ENCODE peak calls at places on chromosome 11, in nine cellular contexts. T is astrocyte of the cerebellum, H is lower lobe of right lung, Y is tibial nerve, K is heart right ventricle, M is GM06990, N is cardiac fibroblast, S is lower leg skin, C is MM.1S. V is an unnamed sample.

GRCh38 chr11:120688166-120688565 is 176.6 kb downstream of the GRIK4 start:
- DNase-seq in T (no peak), H (no peak), Y (no peak), K (no peak), M (no peak), N (no peak), S (no peak), C (no peak), V (no peak)

GRCh38 chr11:57980201-57980600 is 43.5 kb upstream of the OR9Q1 start:
- DNase-seq in T (no peak), H (no peak), Y (no peak), K (no peak), M (no peak), N (no peak), S (no peak), C (no peak), V (no peak)

GRCh38 chr11:19088791-19089190 is 28.2 kb upstream of the ZDHHC13 start:
- DNase-seq in T (no peak), H (no peak), Y (no peak), K (no peak), M (no peak), N (no peak), S (no peak), C (no peak), V (no peak)

GRCh38 chr11:129388824-129389223 is 13.2 kb downstream of the BARX2 start:
- DNase-seq in T (no peak), H (no peak), Y (no peak), K (no peak), M (no peak), N (no peak), S (no peak), C (no peak), V (no peak)

GRCh38 chr11:59154585-59154984 is 11.9 kb downstream of the FAM111A start:
- DNase-seq in T (no peak), H (no peak), Y (no peak), K (no peak), M (no peak), N (peak), S (no peak), C (no peak), V (no peak)

GRCh38 chr11:6319879-6320410 is 356 bp downstream of the CAVIN3 start:
- DNase-seq in T (peak), H (peak), Y (peak), K (peak), M (peak), N (peak), S (peak), C (no peak), V (peak)

GRCh38 chr11:12175694-12176241 is 65.4 kb downstream of the MICAL2 start:
- DNase-seq in T (peak), H (no peak), Y (no peak), K (no peak), M (no peak), N (peak), S (no peak), C (peak), V (no peak)

GRCh38 chr11:124879229-124879998 is 14.2 kb downstream of the ROBO3 start:
- DNase-seq in T (no peak), H (no peak), Y (no peak), K (no peak), M (no peak), N (no peak), S (no peak), C (no peak), V (no peak)

GRCh38 chr11:119885067-119885466 is 156.1 kb upstream of the NECTIN1 start:
- DNase-seq in T (no peak), H (no peak), Y (no peak), K (no peak), M (no peak), N (no peak), S (no peak), C (no peak), V (no peak)

GRCh38 chr11:33168605-33169240 is 7.4 kb upstream of the CSTF3 start:
- DNase-seq in T (no peak), H (no peak), Y (no peak), K (no peak), M (no peak), N (no peak), S (no peak), C (no peak), V (no peak)

GRCh38 chr11:23097906-23098305 is 237.6 kb upstream of the CCDC179 start:
- DNase-seq in T (no peak), H (no peak), Y (no peak), K (no peak), M (no peak), N (no peak), S (no peak), C (no peak), V (no peak)

GRCh38 chr11:118921929-118922744 is 3.6 kb downstream of the BCL9L start:
- DNase-seq in T (no peak), H (peak), Y (no peak), K (peak), M (no peak), N (peak), S (peak), C (no peak), V (no peak)

GRCh38 chr11:92948116-92948515 is 21.3 kb upstream of the MTNR1B start:
- DNase-seq in T (no peak), H (no peak), Y (no peak), K (no peak), M (no peak), N (no peak), S (no peak), C (no peak), V (no peak)

GRCh38 chr11:64747961-64748715 is 4.2 kb upstream of the RASGRP2 start:
- DNase-seq in T (no peak), H (no peak), Y (no peak), K (no peak), M (no peak), N (peak), S (no peak), C (no peak), V (no peak)

GRCh38 chr11:132125855-132126841 is 755.7 kb downstream of the NTM start:
- DNase-seq in T (no peak), H (no peak), Y (peak), K (no peak), M (no peak), N (peak), S (no peak), C (peak), V (peak)

GRCh38 chr11:76007179-76007578 is 192.2 kb downstream of the UVRAG start:
- DNase-seq in T (no peak), H (no peak), Y (no peak), K (no peak), M (no peak), N (no peak), S (no peak), C (no peak), V (no peak)

GRCh38 chr11:125370561-125371389 is 125.3 kb downstream of the FEZ1 start:
- DNase-seq in T (no peak), H (no peak), Y (no peak), K (no peak), M (no peak), N (no peak), S (no peak), C (no peak), V (no peak)

GRCh38 chr11:26276798-26277424 is 55.0 kb upstream of the ANO3 start:
- DNase-seq in T (peak), H (no peak), Y (peak), K (peak), M (no peak), N (peak), S (peak), C (peak), V (peak)

GRCh38 chr11:6362868-6363678 is 27.2 kb upstream of the SMPD1 start:
- DNase-seq in T (peak), H (peak), Y (peak), K (peak), M (peak), N (peak), S (peak), C (peak), V (peak)

GRCh38 chr11:41451011-41451410 is 8.4 kb downstream of the LRRC4C start:
- DNase-seq in T (no peak), H (no peak), Y (no peak), K (no peak), M (no peak), N (no peak), S (no peak), C (no peak), V (no peak)

GRCh38 chr11:115421338-115422012 is 82.7 kb downstream of the CADM1 start:
- DNase-seq in T (no peak), H (no peak), Y (no peak), K (no peak), M (no peak), N (no peak), S (no peak), C (no peak), V (no peak)

GRCh38 chr11:87304350-87304749 is 266.6 kb downstream of the TMEM135 start:
- DNase-seq in T (no peak), H (no peak), Y (no peak), K (no peak), M (no peak), N (no peak), S (no peak), C (no peak), V (no peak)

GRCh38 chr11:74134661-74135515 is 35.9 kb downstream of the C2CD3 start:
- DNase-seq in T (no peak), H (no peak), Y (no peak), K (no peak), M (no peak), N (peak), S (no peak), C (no peak), V (no peak)

GRCh38 chr11:65423516-65424199 is 1.1 kb downstream of the NEAT1 start:
- DNase-seq in T (no peak), H (no peak), Y (peak), K (peak), M (peak), N (no peak), S (no peak), C (no peak), V (no peak)

GRCh38 chr11:116467809-116468208 is 305.0 kb downstream of the BUD13 start:
- DNase-seq in T (no peak), H (no peak), Y (no peak), K (no peak), M (no peak), N (no peak), S (no peak), C (no peak), V (no peak)

GRCh38 chr11:43282607-43283440 is 29.0 kb upstream of the API5 start:
- DNase-seq in T (no peak), H (peak), Y (peak), K (peak), M (peak), N (peak), S (no peak), C (peak), V (peak)

GRCh38 chr11:85316967-85317366 is 310.2 kb downstream of the DLG2 start:
- DNase-seq in T (no peak), H (no peak), Y (no peak), K (no peak), M (peak), N (no peak), S (no peak), C (no peak), V (peak)

GRCh38 chr11:110858556-110858921 is 146.3 kb upstream of the ARHGAP20 start:
- DNase-seq in T (no peak), H (no peak), Y (peak), K (peak), M (peak), N (peak), S (peak), C (no peak), V (no peak)

GRCh38 chr11:65558002-65558784 is at the start of gene LTBP3:
- DNase-seq in T (no peak), H (peak), Y (peak), K (peak), M (no peak), N (peak), S (no peak), C (peak), V (peak)

GRCh38 chr11:102733232-102733875 is 8.6 kb upstream of the MMP8 start:
- DNase-seq in T (no peak), H (peak), Y (peak), K (peak), M (peak), N (peak), S (no peak), C (peak), V (peak)

GRCh38 chr11:46315033-46315738 is 32.1 kb upstream of the DGKZ start:
- DNase-seq in T (peak), H (no peak), Y (peak), K (peak), M (peak), N (peak), S (no peak), C (peak), V (peak)

GRCh38 chr11:61293869-61294716 is 1.0 kb downstream of the VWCE start:
- DNase-seq in T (no peak), H (peak), Y (peak), K (peak), M (peak), N (peak), S (no peak), C (peak), V (peak)
- TF ChIP-seq CTCF in T (no peak), H (no peak), Y (no peak), K (no peak), M (peak), N (peak), S (no peak), C (peak), V (no peak)

GRCh38 chr11:68402355-68403031 is 58.1 kb upstream of the PPP6R3 start:
- DNase-seq in T (no peak), H (no peak), Y (no peak), K (no peak), M (no peak), N (no peak), S (no peak), C (no peak), V (no peak)
- TF ChIP-seq CTCF in T (peak), H (no peak), Y (no peak), K (no peak), M (peak), N (no peak), S (no peak), C (no peak), V (no peak)

GRCh38 chr11:96276836-96277235 is 66.2 kb downstream of the MAML2 start:
- DNase-seq in T (no peak), H (no peak), Y (no peak), K (no peak), M (no peak), N (no peak), S (no peak), C (no peak), V (no peak)
- TF ChIP-seq CTCF in T (no peak), H (no peak), Y (no peak), K (no peak), M (no peak), N (no peak), S (no peak), C (no peak), V (no peak)

GRCh38 chr11:126411971-126412381 is 56.5 kb downstream of the ST3GAL4 start:
- DNase-seq in T (no peak), H (no peak), Y (no peak), K (peak), M (no peak), N (no peak), S (no peak), C (no peak), V (no peak)
- TF ChIP-seq CTCF in T (no peak), H (no peak), Y (no peak), K (peak), M (no peak), N (peak), S (no peak), C (peak), V (no peak)

GRCh38 chr11:70326365-70326803 is 55.9 kb downstream of the PPFIA1 start:
- DNase-seq in T (no peak), H (no peak), Y (peak), K (no peak), M (no peak), N (peak), S (peak), C (no peak), V (no peak)
- TF ChIP-seq CTCF in T (no peak), H (no peak), Y (no peak), K (no peak), M (no peak), N (no peak), S (no peak), C (no peak), V (no peak)

DNA sequence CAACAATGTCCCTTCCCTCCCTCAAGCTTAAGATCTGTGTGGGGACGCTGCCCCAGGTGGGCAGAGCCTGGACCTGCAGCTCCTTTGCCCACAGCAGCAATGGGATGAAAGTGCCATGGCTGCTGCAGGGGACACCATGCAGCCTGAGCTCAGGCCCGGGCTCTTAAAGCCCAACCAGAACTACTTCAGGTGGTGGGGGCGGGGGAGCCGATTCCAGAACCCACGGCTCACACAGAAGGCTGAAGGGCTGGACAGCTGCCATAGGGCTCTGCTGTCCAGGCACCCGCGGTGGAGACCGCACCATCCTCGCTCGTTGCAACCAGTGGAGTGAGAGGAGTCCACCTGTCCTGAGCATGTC is 12.5 kb downstream of the CHID1 start:
- DNase-seq in T (no peak), H (no peak), Y (no peak), K (no peak), M (no peak), N (peak), S (no peak), C (no peak), V (no peak)
- TF ChIP-seq CTCF in T (peak), H (no peak), Y (no peak), K (peak), M (peak), N (peak), S (no peak), C (peak), V (no peak)

DNA sequence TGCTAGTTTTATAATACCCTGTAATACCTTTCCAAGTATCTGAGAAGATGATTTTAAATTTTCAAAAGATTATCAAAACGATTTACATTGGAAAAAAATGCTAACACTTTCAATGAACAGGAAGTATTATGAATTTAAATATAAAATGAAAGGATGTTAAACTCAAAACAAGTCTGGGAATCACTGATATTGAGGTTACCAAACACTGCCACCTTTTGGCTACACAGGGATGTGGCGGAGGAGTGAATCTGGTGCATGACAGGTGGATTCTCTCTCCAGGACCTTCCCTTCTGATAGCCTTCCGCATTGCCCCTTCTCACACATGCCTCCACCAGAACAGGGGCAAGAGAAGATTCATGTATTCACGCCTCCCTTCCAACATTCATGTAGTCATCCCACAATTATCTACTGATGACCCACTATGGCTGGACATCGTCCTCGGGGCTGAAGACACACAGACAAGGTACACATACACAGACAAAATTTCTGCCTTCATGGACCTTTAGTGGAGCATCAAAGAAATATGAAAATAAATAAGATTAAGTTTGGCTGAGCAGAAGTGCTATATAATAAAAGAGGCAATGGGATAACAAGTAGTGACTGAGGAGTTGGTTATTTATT is 34.7 kb downstream of the ATG16L2 start:
- DNase-seq in T (no peak), H (no peak), Y (peak), K (no peak), M (no peak), N (peak), S (no peak), C (peak), V (peak)
- TF ChIP-seq CTCF in T (peak), H (peak), Y (peak), K (peak), M (peak), N (peak), S (no peak), C (peak), V (peak)

V was measured in GM13976.